ENCODE peak calls at places on chromosome 22, in five cellular contexts. X is H1, B is pancreas, C is IMR-90, Z is hepatocyte. G is an unnamed sample.

GRCh38 chr22:49204599-49205214 is 623.0 kb downstream of the BRD1 start:
- DNase-seq in X (no peak), B (no peak), C (no peak), Z (no peak), G (peak; percentile 38)

GRCh38 chr22:48574776-48575566 is 1252.7 kb downstream of the BRD1 start:
- DNase-seq in X (peak; percentile 33), B (peak; percentile 62), C (no peak), Z (peak; percentile 89), G (no peak)

GRCh38 chr22:49712195-49712791 is 115.4 kb downstream of the BRD1 start:
- DNase-seq in X (no peak), B (no peak), C (no peak), Z (peak; percentile 69), G (no peak)

GRCh38 chr22:42745118-42745517 is 24.4 kb upstream of the A4GALT start:
- DNase-seq in X (no peak), B (no peak), C (peak; percentile 75), Z (peak; percentile 71), G (no peak)

GRCh38 chr22:41690476-41690875 is 1.8 kb upstream of the SNU13 start:
- DNase-seq in X (no peak), B (no peak), C (no peak), Z (no peak), G (no peak)

GRCh38 chr22:24905909-24906308 is 40.6 kb downstream of the LHFPL7 start:
- DNase-seq in X (no peak), B (no peak), C (no peak), Z (no peak), G (no peak)

GRCh38 chr22:37547249-37547741 is 13.0 kb upstream of the CDC42EP1 start:
- DNase-seq in X (no peak), B (no peak), C (no peak), Z (no peak), G (no peak)

GRCh38 chr22:42473484-42474193 is 41.4 kb upstream of the NFAM1 start:
- DNase-seq in X (no peak), B (no peak), C (peak; percentile 63), Z (peak; percentile 77), G (no peak)

GRCh38 chr22:46902436-46902835 is 140.0 kb downstream of the TBC1D22A start:
- DNase-seq in X (no peak), B (no peak), C (no peak), Z (no peak), G (peak; percentile 40)

GRCh38 chr22:42685941-42686666 is 34.6 kb downstream of the A4GALT start:
- DNase-seq in X (no peak), B (no peak), C (no peak), Z (peak; percentile 44), G (peak; percentile 72)

GRCh38 chr22:35697142-35697541 is 20.5 kb upstream of the APOL5 start:
- DNase-seq in X (no peak), B (no peak), C (no peak), Z (no peak), G (no peak)

DNA sequence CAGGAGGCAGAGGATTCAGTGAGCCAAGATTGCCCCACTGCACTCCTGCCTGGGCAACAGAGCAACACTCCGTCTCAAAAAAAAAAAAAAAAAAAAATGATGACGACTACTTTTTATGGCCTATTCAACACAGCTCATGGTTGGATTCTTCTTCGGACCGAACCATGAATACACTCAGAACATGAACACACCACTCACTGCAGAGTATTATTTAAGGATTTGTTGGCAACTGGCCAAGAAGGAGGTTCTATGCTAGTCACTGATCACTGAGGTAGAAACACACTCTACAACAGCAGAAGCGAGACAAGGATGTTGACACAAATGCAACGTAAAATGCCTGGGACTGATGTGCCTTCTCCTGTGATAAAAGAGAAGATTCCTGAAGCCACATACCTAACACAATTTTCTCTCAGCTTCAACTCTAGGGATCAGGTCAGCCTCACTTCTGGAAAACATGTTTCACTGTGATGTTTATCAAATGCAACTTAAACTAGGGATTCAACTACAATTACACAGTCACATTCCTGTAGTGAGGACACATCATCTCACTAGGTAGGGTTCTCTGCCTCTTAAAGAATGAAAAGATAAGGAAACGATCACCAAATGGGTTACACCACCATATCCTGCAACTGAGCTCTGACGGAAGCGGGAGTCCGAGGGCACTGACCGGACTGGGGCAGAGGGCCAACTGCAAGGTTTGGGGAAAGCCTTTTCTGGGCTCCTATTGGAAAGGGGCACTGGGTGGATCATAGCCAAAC is 82.5 kb downstream of the SGSM3 start:
- DNase-seq in X (no peak), B (no peak), C (peak; percentile 46), Z (peak; percentile 10), G (no peak)
- H3K4me1 ChIP-seq in X (no peaks in the 10 kb centered on the region), B (no peaks in the 10 kb centered on the region), C (peaks cover 20% of the 10 kb centered on the region), Z (no peaks in the 10 kb centered on the region), G (peaks cover 57% of the 10 kb centered on the region)

GRCh38 chr22:45720875-45721378 is 49.3 kb downstream of the ATXN10 start:
- DNase-seq in X (no peak), B (no peak), C (no peak), Z (no peak), G (no peak)
- H3K36me3 ChIP-seq in X (peaks cover 13% of the 10 kb centered on the region), B (no peaks in the 10 kb centered on the region), C (peaks cover 15% of the 10 kb centered on the region), Z (no peaks in the 10 kb centered on the region), G (peaks cover 6% of the 10 kb centered on the region)

GRCh38 chr22:23236440-23237139 is 56.3 kb downstream of the BCR start:
- DNase-seq in X (no peak), B (no peak), C (no peak), Z (no peak), G (no peak)
- H3K4me1 ChIP-seq in X (peaks cover 41% of the 10 kb centered on the region), B (peaks cover 18% of the 10 kb centered on the region), C (peaks cover 14% of the 10 kb centered on the region), Z (peaks cover 24% of the 10 kb centered on the region), G (no peaks in the 10 kb centered on the region)

DNA sequence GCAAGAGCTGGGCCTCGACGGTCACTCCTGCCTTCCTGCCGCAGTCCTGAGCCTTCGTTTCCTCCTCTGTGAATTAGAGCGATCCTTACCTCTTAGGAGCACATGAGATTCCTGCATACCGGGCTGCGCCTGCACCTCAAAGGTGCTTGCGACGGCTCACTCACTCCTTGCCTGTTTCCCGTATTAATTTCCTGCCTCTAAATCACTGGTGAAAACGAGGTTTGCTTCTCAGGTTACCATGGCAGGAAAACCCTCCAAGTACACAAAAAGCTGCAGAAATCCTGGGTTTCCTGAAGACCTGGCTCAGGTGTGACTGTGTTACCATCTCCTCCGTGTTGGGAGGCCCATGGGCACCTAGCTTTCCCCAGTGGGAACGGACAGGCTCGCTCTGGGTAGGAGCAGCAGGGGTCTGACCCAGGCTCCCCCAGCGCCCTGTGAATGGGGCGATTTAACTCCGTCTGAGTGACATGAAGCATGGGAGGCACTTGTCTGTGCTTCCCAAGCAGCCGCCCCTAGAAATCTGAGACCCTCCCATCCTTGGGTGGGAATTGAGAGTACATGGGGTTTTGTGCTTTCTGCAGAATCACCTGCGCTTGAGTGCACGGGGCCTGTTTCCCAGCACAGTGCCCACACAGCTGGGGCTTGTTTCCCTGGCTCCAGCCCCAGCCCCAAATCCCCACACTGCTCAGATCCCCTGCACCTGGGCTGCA is 64.8 kb downstream of the PHF21B start:
- DNase-seq in X (no peak), B (no peak), C (no peak), Z (no peak), G (no peak)
- H3K36me3 ChIP-seq in X (no peaks in the 10 kb centered on the region), B (no peaks in the 10 kb centered on the region), C (no peaks in the 10 kb centered on the region), Z (no peaks in the 10 kb centered on the region), G (no peaks in the 10 kb centered on the region)

GRCh38 chr22:22770280-22770871 is 117.2 kb upstream of the IGLL5 start:
- DNase-seq in X (no peak), B (peak; percentile 76), C (no peak), Z (peak; percentile 72), G (peak; percentile 58)

GRCh38 chr22:22770881-22771280 is 116.7 kb upstream of the IGLL5 start:
- DNase-seq in X (no peak), B (no peak), C (no peak), Z (no peak), G (peak; percentile 11)

GRCh38 chr22:22767876-22768602 is 119.6 kb upstream of the IGLL5 start:
- DNase-seq in X (no peak), B (no peak), C (no peak), Z (no peak), G (peak; percentile 32)

GRCh38 chr22:22768885-22769284 is 118.7 kb upstream of the IGLL5 start:
- DNase-seq in X (no peak), B (no peak), C (no peak), Z (no peak), G (no peak)

DNA sequence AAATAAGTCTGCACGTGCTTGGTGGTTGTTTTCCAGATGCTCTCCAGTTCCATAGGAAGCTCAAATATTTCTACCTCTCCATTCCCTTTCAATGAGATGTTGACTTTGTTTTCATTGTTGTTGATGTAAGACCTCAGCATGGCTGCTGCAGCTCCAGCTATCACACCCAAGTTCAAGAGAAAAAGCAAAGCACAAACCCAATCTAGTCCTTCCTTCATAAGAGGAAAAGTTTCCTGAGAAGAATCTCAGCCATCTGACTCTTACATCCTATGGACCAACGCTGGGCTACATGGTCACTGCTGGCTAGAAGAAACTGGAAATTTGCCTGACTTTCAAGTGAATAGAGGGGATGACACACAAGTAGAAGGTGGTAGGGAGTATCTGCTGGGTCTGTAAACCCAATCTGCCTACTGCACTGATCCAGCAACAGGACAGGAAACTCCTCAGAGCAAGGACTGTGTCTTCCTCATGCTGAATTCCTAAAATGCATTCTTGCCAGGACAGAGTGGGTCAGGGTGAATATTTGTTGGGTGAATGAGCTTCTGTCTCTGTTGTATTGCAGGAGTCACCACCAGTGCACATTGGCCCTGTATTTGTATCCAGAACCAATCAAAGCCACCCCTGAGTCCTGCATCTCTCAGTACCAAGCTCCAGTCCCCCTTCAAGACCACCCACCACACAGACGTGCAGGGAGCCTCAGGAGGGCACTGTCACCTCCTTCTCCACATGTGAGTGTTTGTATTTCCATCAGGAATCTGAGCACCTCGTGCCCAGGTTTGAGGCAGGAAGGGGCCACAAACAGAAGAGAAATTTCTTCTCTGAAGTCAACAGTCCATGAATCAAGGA is 118.0 kb upstream of the IGLL5 start:
- DNase-seq in X (no peak), B (no peak), C (no peak), Z (no peak), G (peak; percentile 4)
- H3K4me1 ChIP-seq in X (no peaks in the 10 kb centered on the region), B (no peaks in the 10 kb centered on the region), C (no peaks in the 10 kb centered on the region), Z (no peaks in the 10 kb centered on the region), G (no peaks in the 10 kb centered on the region)

GRCh38 chr22:31806751-31807150 is 52.9 kb downstream of the DEPDC5 start:
- DNase-seq in X (no peak), B (no peak), C (no peak), Z (no peak), G (no peak)
- H3K36me3 ChIP-seq in X (peaks cover 26% of the 10 kb centered on the region), B (no peaks in the 10 kb centered on the region), C (peaks cover 44% of the 10 kb centered on the region), Z (no peaks in the 10 kb centered on the region), G (peaks cover 74% of the 10 kb centered on the region)

GRCh38 chr22:30248484-30248883 is 1.9 kb upstream of the LIF start:
- DNase-seq in X (no peak), B (no peak), C (no peak), Z (no peak), G (no peak)
- H3K4me1 ChIP-seq in X (peaks cover 19% of the 10 kb centered on the region), B (no peaks in the 10 kb centered on the region), C (peaks cover 65% of the 10 kb centered on the region), Z (peaks cover 45% of the 10 kb centered on the region), G (no peaks in the 10 kb centered on the region)

GRCh38 chr22:39428597-39429071 is 28.2 kb upstream of the MGAT3 start:
- DNase-seq in X (peak; percentile 80), B (no peak), C (no peak), Z (peak; percentile 40), G (no peak)
- H3K36me3 ChIP-seq in X (peaks cover 5% of the 10 kb centered on the region), B (no peaks in the 10 kb centered on the region), C (peaks cover 57% of the 10 kb centered on the region), Z (no peaks in the 10 kb centered on the region), G (peaks cover 53% of the 10 kb centered on the region)